ENCODE peak calls at places on chromosomes 12 and 14, in eight cellular contexts. Q, E, D, B, N, V, F and Y are unnamed samples.

GRCh38 chr12:2960432-2960956 is 1.3 kb downstream of the TEAD4 start:
- DNase-seq in Q (no peak), E (no peak), D (no peak), B (peak; percentile 47), N (no peak), V (no peak), F (peak; percentile 41), Y (no peak)

GRCh38 chr14:83085141-83085540 is 1551.5 kb upstream of the SEL1L start:
- DNase-seq in Q (no peak), E (no peak), D (no peak), B (no peak), N (no peak), V (no peak), F (no peak), Y (no peak)

GRCh38 chr14:38948171-38948570 is 154.9 kb downstream of the SEC23A start:
- DNase-seq in Q (no peak), E (no peak), D (no peak), B (no peak), N (no peak), V (no peak), F (peak; percentile 49), Y (no peak)

GRCh38 chr14:74349757-74350156 is 1.5 kb downstream of the VRTN start:
- DNase-seq in Q (no peak), E (no peak), D (no peak), B (no peak), N (no peak), V (peak; percentile 66), F (no peak), Y (peak; percentile 53)

GRCh38 chr14:70888681-70889175 is 18.5 kb upstream of the PCNX1 start:
- DNase-seq in Q (no peak), E (no peak), D (no peak), B (no peak), N (no peak), V (no peak), F (peak; percentile 12), Y (no peak)

GRCh38 chr12:67795235-67795634 is 146.7 kb downstream of the DYRK2 start:
- DNase-seq in Q (no peak), E (no peak), D (no peak), B (no peak), N (no peak), V (no peak), F (peak; percentile 60), Y (no peak)

GRCh38 chr14:105168093-105168420 is 519 bp downstream of the JAG2 start:
- DNase-seq in Q (no peak), E (no peak), D (no peak), B (no peak), N (no peak), V (no peak), F (no peak), Y (no peak)

GRCh38 chr12:59632408-59632807 is 36.6 kb downstream of the SLC16A7 start:
- DNase-seq in Q (no peak), E (no peak), D (no peak), B (no peak), N (no peak), V (no peak), F (no peak), Y (no peak)

GRCh38 chr14:33686218-33686617 is 264.7 kb downstream of the EGLN3 start:
- DNase-seq in Q (no peak), E (no peak), D (no peak), B (no peak), N (no peak), V (no peak), F (peak; percentile 96), Y (no peak)

GRCh38 chr12:54066408-54066807 is 12.8 kb downstream of the HOXC4 start:
- DNase-seq in Q (no peak), E (no peak), D (no peak), B (no peak), N (no peak), V (no peak), F (no peak), Y (no peak)

GRCh38 chr12:8675471-8676083 is 13.0 kb upstream of the MFAP5 start:
- DNase-seq in Q (no peak), E (no peak), D (no peak), B (no peak), N (no peak), V (no peak), F (no peak), Y (no peak)

GRCh38 chr12:105946541-105946940 is 192.2 kb downstream of the NUAK1 start:
- DNase-seq in Q (no peak), E (peak; percentile 37), D (peak; percentile 69), B (no peak), N (no peak), V (no peak), F (no peak), Y (no peak)

GRCh38 chr14:89129570-89129969 is 287.5 kb downstream of the FOXN3 start:
- DNase-seq in Q (no peak), E (no peak), D (no peak), B (no peak), N (peak; percentile 30), V (no peak), F (no peak), Y (no peak)

GRCh38 chr12:4355843-4356327 is 23.6 kb downstream of the FGF23 start:
- DNase-seq in Q (no peak), E (no peak), D (no peak), B (no peak), N (no peak), V (no peak), F (peak; percentile 32), Y (peak; percentile 19)

GRCh38 chr12:103421402-103421801 is 74.4 kb downstream of the C12orf42 start:
- DNase-seq in Q (no peak), E (no peak), D (no peak), B (no peak), N (no peak), V (no peak), F (no peak), Y (no peak)

GRCh38 chr12:19239616-19240234 is 110.2 kb downstream of the PLEKHA5 start:
- DNase-seq in Q (no peak), E (no peak), D (no peak), B (no peak), N (no peak), V (no peak), F (peak; percentile 3), Y (no peak)

GRCh38 chr12:48572326-48572725 is 2.5 kb upstream of the LALBA start:
- DNase-seq in Q (no peak), E (no peak), D (no peak), B (no peak), N (no peak), V (no peak), F (no peak), Y (no peak)

GRCh38 chr12:51056242-51056641 is 8.1 kb downstream of the LETMD1 start:
- DNase-seq in Q (no peak), E (no peak), D (no peak), B (no peak), N (no peak), V (no peak), F (peak; percentile 84), Y (peak; percentile 25)

GRCh38 chr12:40015360-40015759 is 90.5 kb downstream of the SLC2A13 start:
- DNase-seq in Q (no peak), E (no peak), D (no peak), B (no peak), N (no peak), V (no peak), F (peak; percentile 21), Y (no peak)

GRCh38 chr14:34355584-34356266 is 106.3 kb downstream of the SPTSSA start:
- DNase-seq in Q (no peak), E (peak; percentile 20), D (no peak), B (no peak), N (no peak), V (no peak), F (peak; percentile 82), Y (no peak)

GRCh38 chr12:122870867-122871664 is 24.9 kb downstream of the VPS37B start:
- DNase-seq in Q (no peak), E (no peak), D (no peak), B (peak; percentile 76), N (no peak), V (peak; percentile 73), F (no peak), Y (peak; percentile 69)
- H3K4me3 ChIP-seq in Q (peak overlapping the region; percentile 38), E (no peak overlapping the region), D (peak overlapping the region; percentile 16), B (no peak overlapping the region), N (no peak overlapping the region), V (peak overlapping the region; percentile 18), F (no peak overlapping the region), Y (no peak overlapping the region)

GRCh38 chr12:56682323-56682722 is 5.8 kb downstream of the PTGES3 start:
- DNase-seq in Q (no peak), E (no peak), D (no peak), B (no peak), N (no peak), V (peak; percentile 13), F (no peak), Y (no peak)

GRCh38 chr12:56678852-56679251 is 9.2 kb downstream of the PTGES3 start:
- DNase-seq in Q (no peak), E (no peak), D (no peak), B (no peak), N (no peak), V (no peak), F (no peak), Y (no peak)

GRCh38 chr12:56679834-56680575 is 8.1 kb downstream of the PTGES3 start:
- DNase-seq in Q (no peak), E (no peak), D (no peak), B (no peak), N (no peak), V (no peak), F (no peak), Y (no peak)

GRCh38 chr12:56676851-56677601 is 11.1 kb downstream of the PTGES3 start:
- DNase-seq in Q (no peak), E (no peak), D (no peak), B (no peak), N (no peak), V (no peak), F (no peak), Y (no peak)

GRCh38 chr12:56677680-56678079 is 10.4 kb downstream of the PTGES3 start:
- DNase-seq in Q (no peak), E (no peak), D (no peak), B (no peak), N (no peak), V (no peak), F (no peak), Y (no peak)
- H3K4me1 ChIP-seq in Q (peaks cover 78% of the 10 kb centered on the region), E (no peaks in the 10 kb centered on the region), D (peaks cover 62% of the 10 kb centered on the region), B (peaks cover 10% of the 10 kb centered on the region), N (peaks cover 17% of the 10 kb centered on the region), V (peaks cover 26% of the 10 kb centered on the region), F (peaks cover 7% of the 10 kb centered on the region), Y (peaks cover 71% of the 10 kb centered on the region)

GRCh38 chr14:50377671-50378070 is 19.0 kb downstream of the CDKL1 start:
- DNase-seq in Q (no peak), E (no peak), D (no peak), B (no peak), N (no peak), V (no peak), F (no peak), Y (no peak)
- TF ChIP-seq CTCF in Q (no peak), E (no peak), D (no peak), B (no peak), N (no peak), V (no peak), F (no peak), Y (no peak)

DNA sequence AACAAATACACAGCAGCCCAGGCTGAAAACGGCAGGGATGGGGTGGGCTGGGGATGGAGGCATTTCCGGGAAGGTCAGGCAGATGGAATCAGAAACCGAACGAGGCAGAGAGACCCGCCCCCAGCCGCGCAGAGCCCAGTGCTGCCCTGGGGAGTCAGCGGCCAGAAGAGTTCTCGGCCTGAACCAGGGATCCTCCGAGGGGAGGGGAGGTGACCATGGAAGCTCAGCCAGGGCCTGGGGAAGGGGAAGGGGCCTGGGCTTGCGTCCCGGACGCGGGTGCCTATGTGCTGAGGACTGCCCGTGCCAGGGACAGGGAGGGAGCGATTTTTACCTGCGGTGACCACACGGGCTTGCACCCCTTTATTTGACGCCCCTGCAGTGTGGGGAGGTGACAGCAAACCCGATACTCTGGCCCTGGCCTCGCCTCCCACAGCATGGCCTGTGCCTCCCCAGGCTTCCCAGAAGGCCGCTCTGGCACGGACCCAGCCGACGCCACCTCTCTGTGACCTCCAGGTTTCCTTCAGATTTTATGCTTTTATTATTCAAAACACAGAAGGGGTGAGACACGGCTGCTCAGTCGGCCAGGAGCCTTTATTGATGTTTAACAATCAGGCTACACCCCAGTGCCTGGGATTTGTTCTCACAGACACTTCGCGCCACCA is 7.7 kb downstream of the LRCOL1 start:
- DNase-seq in Q (no peak), E (peak; percentile 54), D (no peak), B (no peak), N (no peak), V (no peak), F (no peak), Y (no peak)
- H3K4me3 ChIP-seq in Q (peak overlapping the region; percentile 42), E (no peak overlapping the region), D (peak overlapping the region; percentile 31), B (no peak overlapping the region), N (no peak overlapping the region), V (peak overlapping the region; percentile 18), F (no peak overlapping the region), Y (no peak overlapping the region)